ENCODE peak calls at places on chromosomes 16 and 17, in nine cellular contexts. One of them, this sample, is unnamed. For H3K4me1, the result is how much of the 10 kb centered on the place peaks cover.

GRCh38 chr16:23207485-23207884 is 24.9 kb downstream of the SCNN1G start:
- DNase-seq in HCT116: no peak
- DNase-seq in astrocyte: no peak
- DNase-seq in Peyer's patch: no peak
- DNase-seq in MM.1S: no peak
- DNase-seq in endodermal cell: no peak
- DNase-seq in body of pancreas: no peak
- DNase-seq in Panc1: no peak
- DNase-seq in A549: no peak
- DNase-seq in this sample: no peak

GRCh38 chr17:80446645-80447405 is 29.6 kb downstream of the NPTX1 start:
- DNase-seq in HCT116: no peak
- DNase-seq in astrocyte: no peak
- DNase-seq in Peyer's patch: no peak
- DNase-seq in MM.1S: no peak
- DNase-seq in endodermal cell: no peak
- DNase-seq in body of pancreas: peak
- DNase-seq in Panc1: no peak
- DNase-seq in A549: no peak
- DNase-seq in this sample: peak

GRCh38 chr17:67194134-67194533 is 50.9 kb downstream of the HELZ start:
- DNase-seq in HCT116: no peak
- DNase-seq in astrocyte: peak
- DNase-seq in Peyer's patch: no peak
- DNase-seq in MM.1S: no peak
- DNase-seq in endodermal cell: no peak
- DNase-seq in body of pancreas: no peak
- DNase-seq in Panc1: no peak
- DNase-seq in A549: peak
- DNase-seq in this sample: no peak

GRCh38 chr16:9846362-9847099 is 335.7 kb downstream of the GRIN2A start:
- DNase-seq in HCT116: no peak
- DNase-seq in astrocyte: no peak
- DNase-seq in Peyer's patch: no peak
- DNase-seq in MM.1S: no peak
- DNase-seq in endodermal cell: no peak
- DNase-seq in body of pancreas: no peak
- DNase-seq in Panc1: peak
- DNase-seq in A549: peak
- DNase-seq in this sample: peak

GRCh38 chr17:82367724-82368524 is 3.6 kb upstream of the UTS2R start:
- DNase-seq in HCT116: peak
- DNase-seq in astrocyte: no peak
- DNase-seq in Peyer's patch: no peak
- DNase-seq in MM.1S: no peak
- DNase-seq in endodermal cell: peak
- DNase-seq in body of pancreas: no peak
- DNase-seq in Panc1: no peak
- DNase-seq in A549: peak
- DNase-seq in this sample: peak

GRCh38 chr16:12323007-12323699 is 346.6 kb downstream of the SNX29 start:
- DNase-seq in HCT116: no peak
- DNase-seq in astrocyte: no peak
- DNase-seq in Peyer's patch: no peak
- DNase-seq in MM.1S: no peak
- DNase-seq in endodermal cell: no peak
- DNase-seq in body of pancreas: no peak
- DNase-seq in Panc1: no peak
- DNase-seq in A549: no peak
- DNase-seq in this sample: no peak

GRCh38 chr16:31486036-31486435 is 3.1 kb downstream of the SLC5A2 start:
- DNase-seq in HCT116: no peak
- DNase-seq in astrocyte: no peak
- DNase-seq in Peyer's patch: no peak
- DNase-seq in MM.1S: no peak
- DNase-seq in endodermal cell: no peak
- DNase-seq in body of pancreas: no peak
- DNase-seq in Panc1: no peak
- DNase-seq in A549: no peak
- DNase-seq in this sample: no peak

GRCh38 chr17:5236871-5237540 is 2.3 kb upstream of the SCIMP start:
- DNase-seq in HCT116: no peak
- DNase-seq in astrocyte: no peak
- DNase-seq in Peyer's patch: no peak
- DNase-seq in MM.1S: no peak
- DNase-seq in endodermal cell: no peak
- DNase-seq in body of pancreas: no peak
- DNase-seq in Panc1: no peak
- DNase-seq in A549: no peak
- DNase-seq in this sample: no peak

GRCh38 chr17:13425390-13425789 is 176.3 kb downstream of the HS3ST3A1 start:
- DNase-seq in HCT116: no peak
- DNase-seq in astrocyte: no peak
- DNase-seq in Peyer's patch: no peak
- DNase-seq in MM.1S: no peak
- DNase-seq in endodermal cell: no peak
- DNase-seq in body of pancreas: no peak
- DNase-seq in Panc1: no peak
- DNase-seq in A549: no peak
- DNase-seq in this sample: no peak

GRCh38 chr17:63498621-63499195 is 21.8 kb downstream of the ACE start:
- DNase-seq in HCT116: no peak
- DNase-seq in astrocyte: peak
- DNase-seq in Peyer's patch: no peak
- DNase-seq in MM.1S: no peak
- DNase-seq in endodermal cell: no peak
- DNase-seq in body of pancreas: no peak
- DNase-seq in Panc1: no peak
- DNase-seq in A549: no peak
- DNase-seq in this sample: peak

GRCh38 chr17:51445934-51446333 is 185.6 kb downstream of the UTP18 start:
- DNase-seq in HCT116: no peak
- DNase-seq in astrocyte: no peak
- DNase-seq in Peyer's patch: no peak
- DNase-seq in MM.1S: no peak
- DNase-seq in endodermal cell: peak
- DNase-seq in body of pancreas: no peak
- DNase-seq in Panc1: no peak
- DNase-seq in A549: no peak
- DNase-seq in this sample: no peak

GRCh38 chr17:79544142-79544914 is 66.5 kb downstream of the RBFOX3 start:
- DNase-seq in HCT116: no peak
- DNase-seq in astrocyte: no peak
- DNase-seq in Peyer's patch: no peak
- DNase-seq in MM.1S: no peak
- DNase-seq in endodermal cell: no peak
- DNase-seq in body of pancreas: no peak
- DNase-seq in Panc1: no peak
- DNase-seq in A549: no peak
- DNase-seq in this sample: no peak

GRCh38 chr17:22694362-22695227 is 1002.3 kb downstream of the KCNJ18 start:
- DNase-seq in HCT116: no peak
- DNase-seq in astrocyte: no peak
- DNase-seq in Peyer's patch: no peak
- DNase-seq in MM.1S: no peak
- DNase-seq in endodermal cell: peak
- DNase-seq in body of pancreas: no peak
- DNase-seq in Panc1: no peak
- DNase-seq in A549: peak
- DNase-seq in this sample: no peak

GRCh38 chr17:28912281-28912937 is 9.5 kb upstream of the DHRS13 start:
- DNase-seq in HCT116: no peak
- DNase-seq in astrocyte: no peak
- DNase-seq in Peyer's patch: no peak
- DNase-seq in MM.1S: no peak
- DNase-seq in endodermal cell: peak
- DNase-seq in body of pancreas: no peak
- DNase-seq in Panc1: no peak
- DNase-seq in A549: peak
- DNase-seq in this sample: no peak

GRCh38 chr17:74601944-74602572 is 10.0 kb upstream of the CD300LD start:
- DNase-seq in HCT116: peak
- DNase-seq in astrocyte: no peak
- DNase-seq in Peyer's patch: no peak
- DNase-seq in MM.1S: peak
- DNase-seq in endodermal cell: peak
- DNase-seq in body of pancreas: no peak
- DNase-seq in Panc1: peak
- DNase-seq in A549: peak
- DNase-seq in this sample: peak

GRCh38 chr17:76957600-76958464 is 89.6 kb downstream of the MGAT5B start:
- DNase-seq in HCT116: no peak
- DNase-seq in astrocyte: peak
- DNase-seq in Peyer's patch: peak
- DNase-seq in MM.1S: no peak
- DNase-seq in endodermal cell: no peak
- DNase-seq in body of pancreas: no peak
- DNase-seq in Panc1: no peak
- DNase-seq in A549: no peak
- DNase-seq in this sample: no peak

GRCh38 chr16:667780-668518 is at the start of gene RHOT2:
- DNase-seq in HCT116: no peak
- DNase-seq in astrocyte: peak
- DNase-seq in Peyer's patch: peak
- DNase-seq in MM.1S: peak
- DNase-seq in endodermal cell: peak
- DNase-seq in body of pancreas: peak
- DNase-seq in Panc1: no peak
- DNase-seq in A549: peak
- DNase-seq in this sample: peak

GRCh38 chr17:2195729-2196128 is 107.9 kb downstream of the SMG6 start:
- DNase-seq in HCT116: no peak
- DNase-seq in astrocyte: peak
- DNase-seq in Peyer's patch: no peak
- DNase-seq in MM.1S: no peak
- DNase-seq in endodermal cell: no peak
- DNase-seq in body of pancreas: no peak
- DNase-seq in Panc1: no peak
- DNase-seq in A549: no peak
- DNase-seq in this sample: peak

GRCh38 chr16:11134722-11135121 is 121.3 kb downstream of the SOCS1 start:
- DNase-seq in HCT116: no peak
- DNase-seq in astrocyte: no peak
- DNase-seq in Peyer's patch: no peak
- DNase-seq in MM.1S: no peak
- DNase-seq in endodermal cell: no peak
- DNase-seq in body of pancreas: no peak
- DNase-seq in Panc1: no peak
- DNase-seq in A549: no peak
- DNase-seq in this sample: no peak
- H3K4me1 ChIP-seq in HCT116: half or more
- H3K4me1 ChIP-seq in astrocyte: under half
- H3K4me1 ChIP-seq in Peyer's patch: under half
- H3K4me1 ChIP-seq in MM.1S: under half
- H3K4me1 ChIP-seq in endodermal cell: under half
- H3K4me1 ChIP-seq in body of pancreas: under half
- H3K4me1 ChIP-seq in Panc1: under half
- H3K4me1 ChIP-seq in A549: under half
- H3K4me1 ChIP-seq in this sample: half or more

GRCh38 chr17:16286947-16287562 is 66.2 kb downstream of the CENPV start:
- DNase-seq in HCT116: no peak
- DNase-seq in astrocyte: no peak
- DNase-seq in Peyer's patch: peak
- DNase-seq in MM.1S: no peak
- DNase-seq in endodermal cell: peak
- DNase-seq in body of pancreas: no peak
- DNase-seq in Panc1: peak
- DNase-seq in A549: peak
- DNase-seq in this sample: no peak
- TF ChIP-seq CTCF in HCT116: peak
- TF ChIP-seq CTCF in astrocyte: no peak
- TF ChIP-seq CTCF in Peyer's patch: no peak
- TF ChIP-seq CTCF in MM.1S: no peak
- TF ChIP-seq CTCF in endodermal cell: peak
- TF ChIP-seq CTCF in body of pancreas: no peak
- TF ChIP-seq CTCF in Panc1: no peak
- TF ChIP-seq CTCF in A549: no peak
- TF ChIP-seq CTCF in this sample: peak

GRCh38 chr16:8634991-8635736 is 13.7 kb downstream of the METTL22 start:
- DNase-seq in HCT116: no peak
- DNase-seq in astrocyte: peak
- DNase-seq in Peyer's patch: no peak
- DNase-seq in MM.1S: no peak
- DNase-seq in endodermal cell: peak
- DNase-seq in body of pancreas: no peak
- DNase-seq in Panc1: no peak
- DNase-seq in A549: peak
- DNase-seq in this sample: peak
- H3K4me1 ChIP-seq in HCT116: under half
- H3K4me1 ChIP-seq in astrocyte: under half
- H3K4me1 ChIP-seq in Peyer's patch: under half
- H3K4me1 ChIP-seq in MM.1S: under half
- H3K4me1 ChIP-seq in endodermal cell: under half
- H3K4me1 ChIP-seq in body of pancreas: under half
- H3K4me1 ChIP-seq in Panc1: under half
- H3K4me1 ChIP-seq in A549: under half
- H3K4me1 ChIP-seq in this sample: under half

GRCh38 chr16:53757971-53758609 is 54.1 kb downstream of the FTO start:
- DNase-seq in HCT116: no peak
- DNase-seq in astrocyte: no peak
- DNase-seq in Peyer's patch: no peak
- DNase-seq in MM.1S: no peak
- DNase-seq in endodermal cell: no peak
- DNase-seq in body of pancreas: no peak
- DNase-seq in Panc1: no peak
- DNase-seq in A549: no peak
- DNase-seq in this sample: no peak

GRCh38 chr16:53752566-53752965 is 48.6 kb downstream of the FTO start:
- DNase-seq in HCT116: no peak
- DNase-seq in astrocyte: no peak
- DNase-seq in Peyer's patch: no peak
- DNase-seq in MM.1S: no peak
- DNase-seq in endodermal cell: no peak
- DNase-seq in body of pancreas: no peak
- DNase-seq in Panc1: no peak
- DNase-seq in A549: no peak
- DNase-seq in this sample: no peak

GRCh38 chr16:53754938-53755910 is 51.3 kb downstream of the FTO start:
- DNase-seq in HCT116: no peak
- DNase-seq in astrocyte: peak
- DNase-seq in Peyer's patch: no peak
- DNase-seq in MM.1S: no peak
- DNase-seq in endodermal cell: no peak
- DNase-seq in body of pancreas: peak
- DNase-seq in Panc1: no peak
- DNase-seq in A549: peak
- DNase-seq in this sample: peak

GRCh38 chr16:53756329-53756996 is 52.5 kb downstream of the FTO start:
- DNase-seq in HCT116: no peak
- DNase-seq in astrocyte: no peak
- DNase-seq in Peyer's patch: no peak
- DNase-seq in MM.1S: no peak
- DNase-seq in endodermal cell: no peak
- DNase-seq in body of pancreas: no peak
- DNase-seq in Panc1: no peak
- DNase-seq in A549: no peak
- DNase-seq in this sample: peak

DNA sequence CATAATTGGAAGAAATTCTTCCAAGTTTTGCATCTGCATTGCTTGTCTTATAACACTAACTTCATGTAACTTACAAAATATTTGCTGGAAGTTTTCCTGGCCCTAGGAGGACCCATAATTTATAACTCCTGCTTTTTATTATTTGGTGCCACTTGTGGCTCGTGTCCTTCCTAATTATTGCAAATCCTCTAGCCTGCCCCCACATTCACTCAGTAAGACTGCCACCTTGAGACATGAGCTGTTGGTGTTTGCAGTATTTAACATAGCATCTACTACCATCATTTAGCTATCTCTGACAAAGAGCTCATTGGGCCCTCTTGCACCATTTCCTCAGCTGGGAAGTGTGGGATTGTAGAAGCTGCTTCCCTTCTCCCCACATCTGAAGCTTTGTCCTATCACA is 49.5 kb downstream of the FTO start:
- DNase-seq in HCT116: no peak
- DNase-seq in astrocyte: no peak
- DNase-seq in Peyer's patch: no peak
- DNase-seq in MM.1S: no peak
- DNase-seq in endodermal cell: no peak
- DNase-seq in body of pancreas: no peak
- DNase-seq in Panc1: no peak
- DNase-seq in A549: no peak
- DNase-seq in this sample: no peak
- TF ChIP-seq CTCF in HCT116: no peak
- TF ChIP-seq CTCF in astrocyte: no peak
- TF ChIP-seq CTCF in Peyer's patch: no peak
- TF ChIP-seq CTCF in MM.1S: no peak
- TF ChIP-seq CTCF in endodermal cell: peak
- TF ChIP-seq CTCF in body of pancreas: no peak
- TF ChIP-seq CTCF in Panc1: peak
- TF ChIP-seq CTCF in A549: no peak
- TF ChIP-seq CTCF in this sample: no peak